ENCODE peak calls at places on chromosomes 5 and 9, in seven cellular contexts. H is A549; E is Right ventricle myocardium superior; J is stimulated activated memory B cell treated with anti-CD40 and anti-IgM and Interleukin-4, amounts not matched to agents 10 μg/mL and 1 μg/mL and 100 μg/mL, for 72 hours; X is esophagus mucosa; Z is activated T-helper 17 cell treated with anti-CD3 and anti-CD28 coated beads, Interleukin-2, amount 50 U/mL, for 72 hours; N is activated naive CD4-positive, alpha-beta T cell treated with anti-CD3 and anti-CD28 coated beads, Interleukin-2, amount 50 U/mL, for 72 hours. W is an unnamed sample.

GRCh38 chr9:93237535-93237934 is 53.6 kb downstream of the WNK2 start:
- ATAC-seq in H (no peak), X (no peak), J (no peak), Z (no peak), E (no peak), N (no peak), W (no peak)

GRCh38 chr9:133046196-133046899 is 15.4 kb upstream of the CEL start:
- ATAC-seq in H (no peak), J (no peak), Z (no peak), N (no peak), E (no peak), X (no peak), W (no peak)

GRCh38 chr5:73564644-73565165 is 734 bp downstream of the ANKRA2 start:
- ATAC-seq in J (no peak), E (peak), Z (no peak), N (no peak), X (no peak), H (peak), W (peak)

GRCh38 chr5:6736106-6736505 is 22.9 kb downstream of the TENT4A start:
- ATAC-seq in J (no peak), Z (no peak), X (no peak), H (no peak), E (peak), N (no peak), W (no peak)

GRCh38 chr9:114163517-114163924 is 8.2 kb downstream of the COL27A1 start:
- ATAC-seq in H (peak), X (peak), J (no peak), Z (peak), N (no peak), E (peak), W (peak)

GRCh38 chr9:95336281-95336680 is 18.8 kb upstream of the FANCC start:
- ATAC-seq in H (peak), Z (no peak), N (peak), J (no peak), X (peak), E (no peak), W (no peak)

GRCh38 chr9:98107926-98108325 is 11.1 kb downstream of the TRIM14 start:
- ATAC-seq in J (peak), H (no peak), Z (peak), E (no peak), X (no peak), N (no peak), W (no peak)

GRCh38 chr5:53250151-53250550 is 140.6 kb upstream of the MOCS2 start:
- ATAC-seq in J (no peak), N (no peak), X (no peak), Z (no peak), H (no peak), E (no peak), W (no peak)

GRCh38 chr5:179895861-179896260 is 11.8 kb downstream of the TBC1D9B start:
- ATAC-seq in E (no peak), H (no peak), X (no peak), N (no peak), J (no peak), Z (no peak), W (no peak)

GRCh38 chr5:34486160-34486765 is 169.9 kb upstream of the RAI14 start:
- ATAC-seq in E (peak), Z (peak), J (no peak), X (peak), N (peak), H (peak), W (peak)

GRCh38 chr5:32193591-32193990 is 19.5 kb upstream of the GOLPH3 start:
- ATAC-seq in X (peak), E (peak), H (peak), J (peak), N (no peak), Z (no peak), W (peak)

GRCh38 chr9:33234511-33235467 is 5.2 kb upstream of the SPINK4 start:
- ATAC-seq in Z (no peak), J (no peak), H (peak), E (no peak), N (no peak), X (peak), W (no peak)

GRCh38 chr5:149808264-149808982 is 78.3 kb downstream of the PPARGC1B start:
- ATAC-seq in H (no peak), N (no peak), E (peak), X (no peak), Z (no peak), J (no peak), W (no peak)

GRCh38 chr9:1880038-1880565 is 135.0 kb upstream of the SMARCA2 start:
- ATAC-seq in H (no peak), J (peak), X (no peak), N (peak), E (no peak), Z (peak), W (no peak)

GRCh38 chr5:141969783-141970741 is 1.2 kb downstream of the RNF14 start:
- ATAC-seq in X (no peak), H (peak), E (peak), J (peak), N (peak), Z (peak), W (no peak)

GRCh38 chr9:97673922-97674321 is 23.2 kb downstream of the XPA start:
- ATAC-seq in H (no peak), X (no peak), N (no peak), Z (no peak), J (no peak), E (no peak), W (no peak)

GRCh38 chr9:131744715-131745201 is 4.9 kb upstream of the RAPGEF1 start:
- ATAC-seq in N (no peak), H (no peak), J (no peak), X (no peak), E (no peak), Z (no peak), W (no peak)

GRCh38 chr5:103804714-103805113 is 242.1 kb upstream of the NUDT12 start:
- ATAC-seq in N (no peak), Z (no peak), X (no peak), J (no peak), E (no peak), H (no peak), W (no peak)

GRCh38 chr9:128249914-128250838 is 25.6 kb downstream of the GOLGA2 start:
- ATAC-seq in N (peak), J (peak), E (peak), Z (peak), H (peak), X (peak), W (peak)

GRCh38 chr5:114332925-114333324 is 28.9 kb upstream of the KCNN2 start:
- ATAC-seq in N (no peak), H (no peak), Z (no peak), J (no peak), E (no peak), X (no peak), W (no peak)

GRCh38 chr9:109320338-109320733 is 523 bp downstream of the EPB41L4B start:
- ATAC-seq in X (no peak), J (no peak), E (peak), N (peak), Z (peak), H (peak), W (no peak)